ENCODE peak calls at places on chromosome 6, in eight cellular contexts. S is fibroblast of mammary gland, K is lung, I is AG10803, J is esophagus squamous epithelium, V is BE2C, R is NB4, L is left ventricle myocardium inferior. Z is an unnamed sample.
A peak's percentile ranks its signal among the peaks of the same experiment; 100 is the strongest.

GRCh38 chr6:75290558-75290957 is 6.0 kb upstream of the TMEM30A start:
- DNase-seq in L (no peak), K (no peak), S (no peak), V (no peak), J (no peak), R (no peak), I (no peak), Z (no peak)

GRCh38 chr6:90338409-90338808 is 41.8 kb upstream of the BACH2 start:
- DNase-seq in S (peak; percentile 25), I (peak; percentile 6), V (no peak), L (no peak), K (no peak), R (no peak), J (no peak), Z (no peak)

GRCh38 chr6:53361549-53362031 is 12.8 kb upstream of the ELOVL5 start:
- DNase-seq in L (no peak), J (no peak), I (peak; percentile 24), K (peak; percentile 92), R (no peak), S (peak; percentile 55), V (no peak), Z (peak; percentile 32)

GRCh38 chr6:111764238-111765182 is 108.7 kb downstream of the FYN start:
- DNase-seq in S (no peak), I (no peak), J (no peak), L (no peak), R (no peak), K (no peak), V (no peak), Z (no peak)

GRCh38 chr6:66897576-66897975 is 1190.5 kb upstream of the EYS start:
- DNase-seq in L (no peak), I (peak; percentile 38), V (peak; percentile 23), S (peak; percentile 58), K (no peak), J (no peak), R (peak; percentile 67), Z (peak; percentile 24)

GRCh38 chr6:5761370-5761769 is 245.4 kb downstream of the NRN1 start:
- DNase-seq in K (no peak), I (no peak), V (no peak), J (no peak), R (no peak), S (peak; percentile 41), L (no peak), Z (peak; percentile 58)

GRCh38 chr6:149781715-149782114 is 32.2 kb downstream of the PCMT1 start:
- DNase-seq in V (no peak), J (no peak), K (no peak), S (no peak), I (no peak), L (no peak), R (no peak), Z (no peak)

GRCh38 chr6:1561355-1561754 is 48.4 kb upstream of the FOXC1 start:
- DNase-seq in I (no peak), V (no peak), K (no peak), L (no peak), J (no peak), R (no peak), S (no peak), Z (no peak)

GRCh38 chr6:154292855-154293519 is 63.6 kb downstream of the IPCEF1 start:
- DNase-seq in S (peak; percentile 54), J (no peak), I (peak; percentile 50), V (no peak), L (no peak), R (no peak), K (no peak), Z (peak; percentile 56)

GRCh38 chr6:110813813-110814487 is 1.3 kb downstream of the CDK19 start:
- DNase-seq in R (peak; percentile 82), J (no peak), L (no peak), K (no peak), S (peak; percentile 17), I (peak; percentile 1), V (no peak), Z (peak; percentile 10)

GRCh38 chr6:83824388-83824801 is 28.8 kb upstream of the RIPPLY2 start:
- DNase-seq in R (no peak), L (no peak), S (peak; percentile 6), K (no peak), J (no peak), I (no peak), V (no peak), Z (peak; percentile 23)

GRCh38 chr6:41672016-41672415 is 33.7 kb downstream of the MDFI start:
- DNase-seq in I (no peak), J (no peak), V (no peak), S (no peak), K (no peak), L (no peak), R (no peak), Z (no peak)

GRCh38 chr6:131602913-131603312 is 25.1 kb downstream of the MED23 start:
- DNase-seq in I (peak; percentile 84), V (no peak), R (no peak), K (no peak), L (no peak), S (peak; percentile 92), J (no peak), Z (peak; percentile 66)

GRCh38 chr6:160014869-160015182 is 45.9 kb downstream of the IGF2R start:
- DNase-seq in J (no peak), L (no peak), S (no peak), R (no peak), V (no peak), K (no peak), I (no peak), Z (no peak)

GRCh38 chr6:142824491-142824890 is 120.5 kb downstream of the HIVEP2 start:
- DNase-seq in I (no peak), V (no peak), J (no peak), K (no peak), R (no peak), L (no peak), S (no peak), Z (peak; percentile 55)

GRCh38 chr6:106525111-106525884 is 104.0 kb downstream of the RTN4IP1 start:
- DNase-seq in S (no peak), L (no peak), J (no peak), R (peak; percentile 25), I (no peak), V (no peak), K (no peak), Z (no peak)
- H3K4me3 ChIP-seq in S (no peak overlapping the region), L (peak overlapping the region; percentile 47), J (peak overlapping the region; percentile 10), R (peak overlapping the region; percentile 56), I (no peak overlapping the region), V (peak overlapping the region; percentile 12), K (no peak overlapping the region), Z (no peak overlapping the region)

DNA sequence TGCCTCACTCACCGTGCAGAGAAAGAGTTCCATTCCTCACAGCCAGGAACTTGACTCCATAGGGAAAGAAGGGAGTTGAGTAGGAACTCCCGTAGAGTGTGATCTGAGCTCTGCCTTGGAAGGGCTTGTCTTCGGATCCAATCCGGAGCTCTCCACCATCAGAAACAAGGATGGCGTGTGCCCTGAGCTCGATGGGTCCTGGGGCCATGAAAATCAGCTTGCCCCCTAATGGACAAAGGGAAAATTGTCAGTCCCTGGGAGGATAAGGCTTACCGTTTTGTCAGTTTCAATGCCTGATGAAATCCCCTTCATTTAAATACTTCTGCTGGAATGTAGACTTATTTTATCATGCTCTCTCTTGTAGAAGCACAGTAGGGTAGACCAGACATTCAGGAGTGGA is 153.3 kb downstream of the PKHD1 start:
- DNase-seq in I (no peak), R (peak; percentile 27), S (no peak), J (no peak), K (no peak), L (no peak), V (peak; percentile 14), Z (no peak)
- TF ChIP-seq CTCF in I (peak; percentile 32), R (peak; percentile 66), S (peak; percentile 9), J (no peak), K (no peak), L (no peak), V (peak; percentile 59), Z (no peak)

DNA sequence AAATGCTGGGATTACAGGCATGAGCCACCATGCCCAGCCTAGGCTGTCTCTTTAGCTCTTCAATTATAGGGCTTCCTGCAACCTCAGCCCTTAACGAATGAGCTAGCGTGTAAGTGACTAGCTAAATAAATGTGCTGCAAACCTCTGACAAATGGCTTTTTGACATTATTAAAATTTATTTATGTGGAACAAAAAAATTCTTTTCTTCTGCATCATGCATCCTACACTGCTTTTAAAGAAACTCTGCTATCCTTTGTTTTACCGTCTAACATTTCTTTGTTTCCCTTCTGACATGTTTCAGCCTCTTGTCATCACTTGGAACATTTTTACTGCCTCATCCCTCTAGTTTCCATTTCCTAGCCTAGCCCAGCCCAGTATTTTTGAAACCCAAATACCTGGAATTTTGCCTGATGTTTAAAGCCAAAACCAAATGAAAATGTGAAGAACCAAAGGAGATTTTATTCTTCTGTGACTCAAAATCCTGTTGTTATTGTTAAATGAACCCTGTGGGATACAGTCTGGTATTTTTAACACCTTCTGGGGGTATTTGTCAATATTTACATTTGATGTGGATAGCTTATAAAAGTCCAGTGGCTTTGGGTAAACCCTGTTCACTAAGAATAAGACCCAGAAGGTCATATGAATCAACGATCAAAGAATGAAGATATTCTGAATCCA is 9.5 kb downstream of the NT5E start:
- DNase-seq in K (no peak), J (no peak), R (no peak), V (no peak), I (peak; percentile 97), S (peak; percentile 95), L (no peak), Z (peak; percentile 97)
- H3K4me3 ChIP-seq in K (no peak overlapping the region), J (no peak overlapping the region), R (no peak overlapping the region), V (no peak overlapping the region), I (no peak overlapping the region), S (no peak overlapping the region), L (no peak overlapping the region), Z (no peak overlapping the region)

GRCh38 chr6:24718449-24719124 is 367 bp downstream of the C6orf62 start:
- DNase-seq in J (no peak), V (no peak), I (no peak), K (no peak), L (no peak), R (peak; percentile 31), S (no peak), Z (no peak)

GRCh38 chr6:24719125-24719931 is at the start of gene C6orf62:
- DNase-seq in I (peak; percentile 31), J (no peak), L (no peak), V (peak; percentile 49), K (peak; percentile 54), S (peak; percentile 49), R (peak; percentile 75), Z (peak; percentile 27)

GRCh38 chr6:24721461-24722215 is 2.7 kb upstream of the C6orf62 start:
- DNase-seq in K (no peak), L (peak; percentile 87), V (no peak), R (no peak), J (peak; percentile 87), S (peak; percentile 57), I (no peak), Z (no peak)

GRCh38 chr6:24720131-24720603 is 1.2 kb upstream of the C6orf62 start:
- DNase-seq in S (peak; percentile 34), L (peak; percentile 64), J (no peak), R (peak; percentile 83), V (peak; percentile 63), I (peak; percentile 58), K (peak; percentile 61), Z (peak; percentile 30)

GRCh38 chr6:24720604-24721460 is 1.9 kb upstream of the C6orf62 start:
- DNase-seq in K (peak; percentile 100), L (peak; percentile 100), R (peak; percentile 100), J (peak; percentile 98), I (peak; percentile 100), V (peak; percentile 99), S (peak; percentile 100), Z (peak; percentile 100)
- TF ChIP-seq CTCF in K (no peak), L (peak; percentile 11), R (no peak), J (peak; percentile 13), I (no peak), V (no peak), S (no peak), Z (no peak)

Z was measured in fibroblast of the aortic adventitia.